ENCODE peak calls at places on chromosome 13, in six cellular contexts. T is heart left ventricle, P is kidney epithelial cell, R is Peyer's patch, F is NCI-H1092, Y is endothelial cell. C is an unnamed sample.

GRCh38 chr13:59771272-59771671 is 392.5 kb downstream of the DIAPH3 start:
- DNase-seq in P (no peak), R (no peak), T (no peak), F (no peak), Y (no peak), C (no peak)

GRCh38 chr13:111850458-111850857 is 216.5 kb upstream of the SOX1 start:
- DNase-seq in Y (no peak), F (no peak), R (no peak), T (no peak), P (no peak), C (no peak)

GRCh38 chr13:26254583-26255102 is 714 bp downstream of the CDK8 start:
- DNase-seq in R (peak), F (peak), T (peak), P (no peak), Y (peak), C (peak)

GRCh38 chr13:79482271-79482970 is 1.5 kb downstream of the NDFIP2 start:
- DNase-seq in R (no peak), T (no peak), P (no peak), Y (no peak), F (no peak), C (no peak)

GRCh38 chr13:36131931-36132297 is 732 bp upstream of the DCLK1 start:
- DNase-seq in F (no peak), Y (no peak), R (no peak), P (no peak), T (peak), C (no peak)

GRCh38 chr13:29721766-29722165 is 126.3 kb upstream of the SLC7A1 start:
- DNase-seq in P (peak), T (no peak), F (no peak), R (no peak), Y (no peak), C (no peak)

GRCh38 chr13:25881136-25881926 is 170.5 kb downstream of the SHISA2 start:
- DNase-seq in R (no peak), T (no peak), P (no peak), F (no peak), Y (no peak), C (no peak)

GRCh38 chr13:28623782-28624706 is 34.9 kb upstream of the POMP start:
- DNase-seq in F (no peak), R (no peak), T (no peak), Y (no peak), P (no peak), C (no peak)

C was measured in stimulated activated effector memory CD8-positive, alpha-beta T cell treated with anti-CD3 and anti-CD28 coated beads, Interleukin-12 subunit alpha, Interleukin-12 subunit beta, amount 100 ng/mL, for 72 hours.